ENCODE peak calls at places on chromosome 11, in four cellular contexts. V, R, Q and G are unnamed samples.

GRCh38 chr11:1557904-1558831 is 13.9 kb downstream of the DUSP8 start:
- DNase-seq in V (no peak), R (no peak), Q (no peak), G (no peak)

GRCh38 chr11:61698173-61698965 is 18.2 kb downstream of the DAGLA start:
- DNase-seq in V (no peak), R (no peak), Q (no peak), G (no peak)

GRCh38 chr11:35135222-35135621 is 3.7 kb upstream of the CD44 start:
- DNase-seq in V (no peak), R (no peak), Q (no peak), G (no peak)

GRCh38 chr11:8206251-8207079 is 37.6 kb upstream of the RIC3 start:
- DNase-seq in V (no peak), R (no peak), Q (peak; percentile 21), G (no peak)

GRCh38 chr11:25423436-25424184 is 908.3 kb upstream of the ANO3 start:
- DNase-seq in V (no peak), R (no peak), Q (no peak), G (no peak)

GRCh38 chr11:93757924-93758865 is 16.7 kb downstream of the C11orf54 start:
- DNase-seq in V (no peak), R (no peak), Q (no peak), G (no peak)

GRCh38 chr11:91326280-91326679 is 898.3 kb upstream of the FAT3 start:
- DNase-seq in V (no peak), R (no peak), Q (no peak), G (no peak)

GRCh38 chr11:2990617-2991476 is 1.3 kb downstream of the NAP1L4 start:
- DNase-seq in V (peak; percentile 56), R (peak; percentile 41), Q (peak; percentile 43), G (no peak)

GRCh38 chr11:119982517-119983239 is 155.2 kb downstream of the TRIM29 start:
- DNase-seq in V (no peak), R (no peak), Q (no peak), G (no peak)

GRCh38 chr11:86035164-86035563 is 33.7 kb downstream of the PICALM start:
- DNase-seq in V (no peak), R (no peak), Q (no peak), G (no peak)

GRCh38 chr11:17923213-17923612 is 89.6 kb downstream of the SERGEF start:
- DNase-seq in V (no peak), R (no peak), Q (no peak), G (no peak)

GRCh38 chr11:35138949-35139881 is at the start of gene CD44:
- DNase-seq in V (peak; percentile 33), R (peak; percentile 86), Q (peak; percentile 84), G (no peak)

GRCh38 chr11:118883368-118884071 is at the start of gene CXCR5:
- DNase-seq in V (no peak), R (no peak), Q (no peak), G (no peak)

GRCh38 chr11:35623708-35624168 is 5.5 kb downstream of the FJX1 start:
- DNase-seq in V (no peak), R (no peak), Q (no peak), G (no peak)

GRCh38 chr11:70650075-70650909 is 252.0 kb downstream of the CTTN start:
- DNase-seq in V (peak; percentile 92), R (peak; percentile 16), Q (peak; percentile 89), G (no peak)

GRCh38 chr11:27313157-27313821 is 49.7 kb downstream of the CCDC34 start:
- DNase-seq in V (no peak), R (no peak), Q (no peak), G (no peak)

GRCh38 chr11:116052603-116053537 is 548.7 kb upstream of the CADM1 start:
- DNase-seq in V (no peak), R (no peak), Q (no peak), G (no peak)

GRCh38 chr11:16812274-16812673 is 73.8 kb downstream of the C11orf58 start:
- DNase-seq in V (no peak), R (no peak), Q (no peak), G (no peak)

GRCh38 chr11:112279901-112280267 is 19.2 kb upstream of the PLET1 start:
- DNase-seq in V (peak; percentile 85), R (peak; percentile 84), Q (peak; percentile 79), G (no peak)

GRCh38 chr11:33505140-33505539 is 195.5 kb downstream of the C11orf91 start:
- DNase-seq in V (no peak), R (no peak), Q (no peak), G (no peak)

GRCh38 chr11:100562102-100562501 is 125.0 kb upstream of the ARHGAP42 start:
- DNase-seq in V (no peak), R (no peak), Q (no peak), G (no peak)

GRCh38 chr11:11422291-11423128 is 69.5 kb upstream of the CSNK2A3 start:
- DNase-seq in V (no peak), R (no peak), Q (no peak), G (no peak)

GRCh38 chr11:65661599-65662246 is 993 bp downstream of the RELA start:
- DNase-seq in V (no peak), R (no peak), Q (no peak), G (no peak)

GRCh38 chr11:35099278-35100018 is 39.5 kb upstream of the CD44 start:
- DNase-seq in V (no peak), R (no peak), Q (no peak), G (no peak)

GRCh38 chr11:59069082-59069481 is 17.0 kb upstream of the GLYATL1B start:
- DNase-seq in V (no peak), R (no peak), Q (no peak), G (no peak)

GRCh38 chr11:112255075-112255739 is 5.5 kb downstream of the PLET1 start:
- DNase-seq in V (no peak), R (no peak), Q (no peak), G (no peak)

GRCh38 chr11:14578551-14578956 is 58.4 kb upstream of the PSMA1 start:
- DNase-seq in V (no peak), R (peak; percentile 74), Q (peak; percentile 61), G (peak; percentile 81)

GRCh38 chr11:75893202-75893601 is 78.2 kb downstream of the UVRAG start:
- DNase-seq in V (no peak), R (no peak), Q (no peak), G (no peak)

GRCh38 chr11:68302256-68303054 is 9.9 kb upstream of the LRP5 start:
- DNase-seq in V (peak; percentile 41), R (no peak), Q (peak; percentile 80), G (no peak)

GRCh38 chr11:65574963-65575567 is 788 bp upstream of the EHBP1L1 start:
- DNase-seq in V (peak; percentile 58), R (no peak), Q (peak; percentile 59), G (no peak)

GRCh38 chr11:100687032-100687629 is at the start of gene ARHGAP42:
- DNase-seq in V (peak; percentile 76), R (no peak), Q (peak; percentile 71), G (peak; percentile 69)

GRCh38 chr11:88521354-88522310 is 184.1 kb upstream of the CTSC start:
- DNase-seq in V (no peak), R (no peak), Q (no peak), G (no peak)

GRCh38 chr11:88515002-88515401 is 177.5 kb upstream of the CTSC start:
- DNase-seq in V (no peak), R (no peak), Q (no peak), G (no peak)

GRCh38 chr11:88523362-88524028 is 186.0 kb upstream of the CTSC start:
- DNase-seq in V (no peak), R (no peak), Q (no peak), G (no peak)

GRCh38 chr11:88522624-88523361 is 185.3 kb upstream of the CTSC start:
- DNase-seq in V (no peak), R (no peak), Q (no peak), G (no peak)

DNA sequence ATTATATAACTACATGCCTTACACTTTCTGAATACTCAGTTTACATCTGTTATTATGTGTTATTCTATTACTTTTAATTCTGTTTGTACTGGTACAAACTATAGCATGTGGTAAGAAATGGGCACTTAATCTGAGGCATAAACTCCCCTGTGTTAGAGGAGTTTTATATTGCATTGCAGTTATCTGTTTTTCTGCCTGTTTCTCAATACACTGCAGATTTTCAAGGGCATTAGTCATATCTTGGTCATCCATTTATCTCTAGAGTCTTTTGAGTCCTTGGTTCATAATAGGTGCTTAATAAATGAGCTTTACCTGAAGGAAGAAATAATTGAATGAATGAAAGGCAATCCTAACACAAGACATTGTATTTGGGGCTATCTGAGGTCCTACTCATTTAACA is 182.9 kb upstream of the CTSC start:
- DNase-seq in V (no peak), R (no peak), Q (no peak), G (no peak)
- H3K4me3 ChIP-seq in V (no peak overlapping the region), R (no peak overlapping the region), Q (no peak overlapping the region), G (no peak overlapping the region)

GRCh38 chr11:66846671-66847091 is 3.4 kb downstream of the RCE1 start:
- DNase-seq in V (no peak), R (no peak), Q (no peak), G (no peak)
- TF ChIP-seq CTCF in V (no peak), R (no peak), Q (no peak), G (no peak)

GRCh38 chr11:128323381-128323780 is 264.0 kb downstream of the ETS1 start:
- DNase-seq in V (no peak), R (peak; percentile 13), Q (peak; percentile 54), G (no peak)

GRCh38 chr11:128313931-128314330 is 273.4 kb downstream of the ETS1 start:
- DNase-seq in V (no peak), R (no peak), Q (no peak), G (no peak)

GRCh38 chr11:128315933-128316332 is 271.4 kb downstream of the ETS1 start:
- DNase-seq in V (no peak), R (no peak), Q (no peak), G (no peak)

GRCh38 chr11:128316541-128317206 is 270.7 kb downstream of the ETS1 start:
- DNase-seq in V (no peak), R (no peak), Q (no peak), G (no peak)

DNA sequence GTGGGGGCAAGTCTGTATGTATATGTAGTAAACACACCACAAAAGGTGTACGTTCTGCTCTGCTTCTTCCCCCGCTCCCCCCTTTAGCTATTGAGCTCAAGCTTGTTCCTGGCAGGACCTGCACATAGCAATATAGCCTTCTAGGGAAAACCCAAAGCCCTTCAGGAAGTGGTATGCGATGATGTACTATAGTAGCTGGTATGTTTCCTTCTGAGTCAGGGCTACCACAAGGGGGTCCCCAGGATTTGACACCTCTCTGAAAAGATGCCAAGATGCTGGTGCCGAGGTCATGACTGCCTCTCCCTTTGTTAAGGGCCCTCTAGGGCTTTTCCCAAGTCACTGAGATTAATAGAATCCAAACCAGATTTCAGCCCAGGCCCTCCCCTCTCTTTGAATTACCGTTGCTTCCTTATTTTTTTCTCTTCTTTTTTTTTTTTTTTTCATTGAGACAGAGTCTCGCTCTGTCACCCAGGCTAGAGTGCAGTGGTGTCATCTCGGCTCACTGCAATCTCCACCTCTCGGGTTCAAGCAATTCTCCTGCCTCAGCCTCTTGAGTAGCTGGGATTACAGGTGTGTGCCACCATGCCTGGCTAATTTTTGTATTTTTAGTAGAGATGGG is 268.4 kb downstream of the ETS1 start:
- DNase-seq in V (no peak), R (peak; percentile 75), Q (no peak), G (peak; percentile 67)
- H3K4me3 ChIP-seq in V (no peak overlapping the region), R (no peak overlapping the region), Q (no peak overlapping the region), G (no peak overlapping the region)

DNA sequence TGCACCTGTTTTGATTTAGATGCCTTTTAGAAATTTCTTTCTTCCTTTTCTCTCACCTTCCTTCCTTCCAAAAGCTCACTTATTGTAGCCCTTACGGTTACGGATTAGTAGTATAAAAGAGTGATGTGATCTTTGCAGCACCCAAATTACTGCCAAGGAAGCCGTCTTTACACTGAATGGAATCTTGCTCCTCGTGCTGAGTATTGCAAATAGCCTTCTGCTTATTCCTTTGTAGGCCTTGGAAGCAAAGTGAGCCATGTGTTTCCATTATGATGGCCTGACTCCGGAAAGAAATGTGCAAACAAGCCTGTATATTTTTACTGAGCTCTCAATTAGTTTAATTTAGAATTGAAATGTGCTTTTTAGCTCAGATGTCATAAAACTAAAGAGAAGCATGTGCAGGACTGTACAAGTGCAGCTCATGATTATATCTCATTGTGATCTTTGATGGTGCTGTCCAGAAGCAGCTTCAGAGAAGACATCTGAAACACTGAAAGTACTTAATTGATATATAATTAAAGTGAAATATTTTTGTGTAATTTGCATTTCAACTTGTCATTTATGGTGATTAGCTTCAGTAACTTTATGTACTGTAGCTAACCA is 129.2 kb downstream of the GRIA4 start:
- DNase-seq in V (no peak), R (no peak), Q (no peak), G (no peak)
- TF ChIP-seq CTCF in V (no peak), R (no peak), Q (no peak), G (no peak)